ENCODE peak calls at places on chromosome 17, in five cellular contexts. One of them, this sample, is unnamed.

GRCh38 chr17:691423-691822 is 23.2 kb downstream of the VPS53 start:
- DNase-seq in spleen: no peak
- DNase-seq in heart left ventricle: no peak
- DNase-seq in esophagus muscularis mucosa: no peak
- DNase-seq in testis: no peak
- DNase-seq in this sample: no peak

GRCh38 chr17:721540-721937 is 6.9 kb upstream of the VPS53 start:
- DNase-seq in spleen: no peak
- DNase-seq in heart left ventricle: no peak
- DNase-seq in esophagus muscularis mucosa: no peak
- DNase-seq in testis: no peak
- DNase-seq in this sample: no peak

GRCh38 chr17:62321451-62321850 is 58.9 kb upstream of the EFCAB3 start:
- DNase-seq in spleen: no peak
- DNase-seq in heart left ventricle: no peak
- DNase-seq in esophagus muscularis mucosa: no peak
- DNase-seq in testis: no peak
- DNase-seq in this sample: no peak

GRCh38 chr17:65533855-65534457 is 27.5 kb downstream of the AXIN2 start:
- DNase-seq in spleen: peak
- DNase-seq in heart left ventricle: no peak
- DNase-seq in esophagus muscularis mucosa: no peak
- DNase-seq in testis: no peak
- DNase-seq in this sample: no peak

GRCh38 chr17:68290268-68290954 is 516 bp downstream of the SLC16A6 start:
- DNase-seq in spleen: peak
- DNase-seq in heart left ventricle: peak
- DNase-seq in esophagus muscularis mucosa: no peak
- DNase-seq in testis: peak
- DNase-seq in this sample: peak

GRCh38 chr17:61411114-61411943 is 11.7 kb downstream of the TBX2 start:
- DNase-seq in spleen: peak
- DNase-seq in heart left ventricle: peak
- DNase-seq in esophagus muscularis mucosa: no peak
- DNase-seq in testis: no peak
- DNase-seq in this sample: peak

GRCh38 chr17:74919440-74920305 is 3.4 kb downstream of the USH1G start:
- DNase-seq in spleen: no peak
- DNase-seq in heart left ventricle: peak
- DNase-seq in esophagus muscularis mucosa: no peak
- DNase-seq in testis: peak
- DNase-seq in this sample: peak

GRCh38 chr17:56870163-56870651 is 36.3 kb downstream of the DGKE start:
- DNase-seq in spleen: no peak
- DNase-seq in heart left ventricle: no peak
- DNase-seq in esophagus muscularis mucosa: no peak
- DNase-seq in testis: no peak
- DNase-seq in this sample: no peak

GRCh38 chr17:2068589-2069051 is 13.7 kb downstream of the HIC1 start:
- DNase-seq in spleen: peak
- DNase-seq in heart left ventricle: no peak
- DNase-seq in esophagus muscularis mucosa: no peak
- DNase-seq in testis: no peak
- DNase-seq in this sample: no peak

GRCh38 chr17:70563301-70563820 is 394.0 kb downstream of the KCNJ2 start:
- DNase-seq in spleen: no peak
- DNase-seq in heart left ventricle: no peak
- DNase-seq in esophagus muscularis mucosa: no peak
- DNase-seq in testis: no peak
- DNase-seq in this sample: no peak

GRCh38 chr17:40209404-40210093 is 9.6 kb upstream of the WIPF2 start:
- DNase-seq in spleen: no peak
- DNase-seq in heart left ventricle: no peak
- DNase-seq in esophagus muscularis mucosa: no peak
- DNase-seq in testis: no peak
- DNase-seq in this sample: no peak

GRCh38 chr17:55674107-55674506 is 48.6 kb downstream of the TMEM100 start:
- DNase-seq in spleen: no peak
- DNase-seq in heart left ventricle: no peak
- DNase-seq in esophagus muscularis mucosa: no peak
- DNase-seq in testis: no peak
- DNase-seq in this sample: no peak

GRCh38 chr17:34580685-34581445 is 1.5 kb downstream of the TMEM132E start:
- DNase-seq in spleen: no peak
- DNase-seq in heart left ventricle: no peak
- DNase-seq in esophagus muscularis mucosa: no peak
- DNase-seq in testis: peak
- DNase-seq in this sample: no peak

GRCh38 chr17:49914664-49915063 is 54.3 kb upstream of the DLX4 start:
- DNase-seq in spleen: no peak
- DNase-seq in heart left ventricle: no peak
- DNase-seq in esophagus muscularis mucosa: no peak
- DNase-seq in testis: no peak
- DNase-seq in this sample: no peak
- TF ChIP-seq POLR2A in spleen: no peak
- TF ChIP-seq POLR2A in heart left ventricle: no peak
- TF ChIP-seq POLR2A in esophagus muscularis mucosa: no peak
- TF ChIP-seq POLR2A in testis: no peak
- TF ChIP-seq POLR2A in this sample: no peak

GRCh38 chr17:18361837-18362380 is 1.4 kb downstream of the SHMT1 start:
- DNase-seq in spleen: no peak
- DNase-seq in heart left ventricle: no peak
- DNase-seq in esophagus muscularis mucosa: no peak
- DNase-seq in testis: no peak
- DNase-seq in this sample: no peak

GRCh38 chr17:18364166-18364565 is 816 bp upstream of the SHMT1 start:
- DNase-seq in spleen: no peak
- DNase-seq in heart left ventricle: no peak
- DNase-seq in esophagus muscularis mucosa: no peak
- DNase-seq in testis: no peak
- DNase-seq in this sample: no peak

GRCh38 chr17:18360518-18360917 is 2.8 kb downstream of the SHMT1 start:
- DNase-seq in spleen: no peak
- DNase-seq in heart left ventricle: no peak
- DNase-seq in esophagus muscularis mucosa: no peak
- DNase-seq in testis: no peak
- DNase-seq in this sample: no peak

GRCh38 chr17:18362509-18363020 is 785 bp downstream of the SHMT1 start:
- DNase-seq in spleen: no peak
- DNase-seq in heart left ventricle: peak
- DNase-seq in esophagus muscularis mucosa: peak
- DNase-seq in testis: peak
- DNase-seq in this sample: peak

DNA sequence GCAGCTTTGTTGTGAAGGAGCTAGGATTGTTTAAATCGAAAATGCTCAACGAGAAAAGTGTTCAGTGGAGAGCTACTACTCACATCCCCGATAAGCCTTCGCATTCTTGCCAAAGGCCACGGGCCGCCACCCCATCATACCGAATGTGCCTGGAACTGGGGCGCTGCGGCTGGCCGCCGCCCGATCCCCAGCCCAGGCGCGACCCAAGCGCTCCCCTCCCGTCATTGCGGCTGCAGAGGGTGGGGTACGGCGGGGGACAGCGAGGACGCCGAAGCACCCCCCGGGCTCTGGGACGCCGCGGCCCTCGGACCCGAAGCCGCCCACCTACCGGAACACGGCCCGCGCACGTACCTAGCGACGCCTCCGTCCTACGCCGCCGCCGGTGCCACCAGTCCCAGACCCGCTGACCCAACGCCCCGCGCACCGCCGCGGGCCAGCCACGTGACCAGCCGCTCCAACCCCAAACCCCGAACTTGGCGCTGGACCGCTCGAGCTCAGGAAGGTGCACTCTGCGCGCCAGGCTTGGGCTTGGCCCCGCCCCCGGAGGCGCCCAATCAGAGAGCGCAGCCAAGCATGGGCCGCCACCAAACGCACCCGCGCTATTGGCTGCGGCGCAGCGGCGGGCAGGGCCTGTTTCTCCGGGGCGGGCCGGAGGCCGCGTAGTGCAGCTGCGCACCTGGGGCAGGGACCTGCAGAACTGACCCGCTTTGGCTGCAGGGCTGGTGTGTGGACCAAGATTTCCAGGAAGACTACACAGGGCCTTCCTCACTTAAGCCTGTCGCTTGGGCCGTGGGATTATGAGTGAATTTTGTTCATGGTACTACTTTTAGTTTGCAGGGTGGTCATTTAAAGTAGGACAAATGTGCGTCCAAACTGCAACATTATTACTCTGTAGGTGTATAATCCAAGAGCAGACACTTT is at the start of gene SHMT1:
- DNase-seq in spleen: peak
- DNase-seq in heart left ventricle: peak
- DNase-seq in esophagus muscularis mucosa: peak
- DNase-seq in testis: peak
- DNase-seq in this sample: peak
- TF ChIP-seq POLR2A in spleen: no peak
- TF ChIP-seq POLR2A in heart left ventricle: no peak
- TF ChIP-seq POLR2A in esophagus muscularis mucosa: no peak
- TF ChIP-seq POLR2A in testis: no peak
- TF ChIP-seq POLR2A in this sample: peak

GRCh38 chr17:79133214-79133613 is 58.6 kb downstream of the ENGASE start:
- DNase-seq in spleen: no peak
- DNase-seq in heart left ventricle: no peak
- DNase-seq in esophagus muscularis mucosa: no peak
- DNase-seq in testis: no peak
- DNase-seq in this sample: no peak

GRCh38 chr17:79131274-79131635 is 56.6 kb downstream of the ENGASE start:
- DNase-seq in spleen: no peak
- DNase-seq in heart left ventricle: no peak
- DNase-seq in esophagus muscularis mucosa: no peak
- DNase-seq in testis: no peak
- DNase-seq in this sample: no peak

GRCh38 chr17:79131701-79132100 is 57.1 kb downstream of the ENGASE start:
- DNase-seq in spleen: no peak
- DNase-seq in heart left ventricle: no peak
- DNase-seq in esophagus muscularis mucosa: no peak
- DNase-seq in testis: no peak
- DNase-seq in this sample: no peak

GRCh38 chr17:79133986-79134385 is 59.4 kb downstream of the ENGASE start:
- DNase-seq in spleen: no peak
- DNase-seq in heart left ventricle: no peak
- DNase-seq in esophagus muscularis mucosa: no peak
- DNase-seq in testis: no peak
- DNase-seq in this sample: no peak

DNA sequence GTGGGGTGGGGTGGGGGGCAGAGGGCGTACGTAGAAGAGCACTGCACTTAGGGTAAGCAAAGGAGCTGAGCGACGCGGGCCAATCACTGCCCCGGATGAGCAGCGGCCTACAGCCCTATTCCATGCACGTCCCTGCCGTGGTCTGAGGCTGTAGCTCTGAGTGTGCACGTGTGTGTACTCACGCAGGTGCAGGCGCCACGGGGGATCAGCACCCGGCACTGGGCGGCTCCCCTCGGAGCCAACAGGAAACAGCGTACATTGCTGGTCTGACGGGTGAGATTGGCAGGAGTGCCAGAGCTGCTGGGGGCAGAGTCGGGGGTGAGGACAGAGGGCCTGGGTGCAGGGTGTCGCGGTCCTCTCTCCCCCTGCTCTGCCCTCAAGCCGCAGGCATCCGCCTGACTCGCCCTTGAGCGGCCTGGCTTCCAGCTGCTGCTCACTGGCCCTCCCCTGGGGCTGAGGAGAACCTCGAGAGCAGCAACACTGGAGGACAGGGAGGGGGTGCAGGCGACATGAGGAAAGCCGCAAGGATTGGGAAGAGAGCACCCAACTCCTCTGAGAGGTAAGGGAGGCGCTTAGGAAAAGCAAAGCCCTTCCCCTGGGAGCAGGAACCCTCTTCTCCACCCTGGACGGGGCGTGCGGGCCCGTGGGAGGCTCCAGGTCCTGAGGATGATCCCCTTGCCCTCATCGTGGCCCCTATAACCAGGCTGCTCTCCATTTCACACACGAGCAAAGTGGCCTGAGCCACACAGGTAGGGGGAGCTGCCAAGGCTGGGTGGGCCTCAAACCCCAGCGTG is 57.8 kb downstream of the ENGASE start:
- DNase-seq in spleen: no peak
- DNase-seq in heart left ventricle: no peak
- DNase-seq in esophagus muscularis mucosa: no peak
- DNase-seq in testis: no peak
- DNase-seq in this sample: no peak
- TF ChIP-seq POLR2A in spleen: no peak
- TF ChIP-seq POLR2A in heart left ventricle: no peak
- TF ChIP-seq POLR2A in esophagus muscularis mucosa: no peak
- TF ChIP-seq POLR2A in testis: no peak
- TF ChIP-seq POLR2A in this sample: no peak

GRCh38 chr17:48636177-48637018 is 10.2 kb upstream of the HOXB9 start:
- DNase-seq in spleen: peak
- DNase-seq in heart left ventricle: no peak
- DNase-seq in esophagus muscularis mucosa: no peak
- DNase-seq in testis: peak
- DNase-seq in this sample: peak

GRCh38 chr17:48631693-48632578 is 5.8 kb upstream of the HOXB9 start:
- DNase-seq in spleen: no peak
- DNase-seq in heart left ventricle: no peak
- DNase-seq in esophagus muscularis mucosa: no peak
- DNase-seq in testis: no peak
- DNase-seq in this sample: no peak

GRCh38 chr17:48633266-48633816 is 7.2 kb upstream of the HOXB9 start:
- DNase-seq in spleen: no peak
- DNase-seq in heart left ventricle: no peak
- DNase-seq in esophagus muscularis mucosa: no peak
- DNase-seq in testis: no peak
- DNase-seq in this sample: no peak

GRCh38 chr17:48632579-48633265 is 6.6 kb upstream of the HOXB9 start:
- DNase-seq in spleen: no peak
- DNase-seq in heart left ventricle: no peak
- DNase-seq in esophagus muscularis mucosa: no peak
- DNase-seq in testis: no peak
- DNase-seq in this sample: no peak

GRCh38 chr17:48634446-48635208 is 8.5 kb upstream of the HOXB9 start:
- DNase-seq in spleen: no peak
- DNase-seq in heart left ventricle: no peak
- DNase-seq in esophagus muscularis mucosa: no peak
- DNase-seq in testis: no peak
- DNase-seq in this sample: no peak
- TF ChIP-seq POLR2A in spleen: no peak
- TF ChIP-seq POLR2A in heart left ventricle: no peak
- TF ChIP-seq POLR2A in esophagus muscularis mucosa: no peak
- TF ChIP-seq POLR2A in testis: no peak
- TF ChIP-seq POLR2A in this sample: no peak

GRCh38 chr17:82536220-82537201 is 17.0 kb downstream of the FOXK2 start:
- DNase-seq in spleen: no peak
- DNase-seq in heart left ventricle: no peak
- DNase-seq in esophagus muscularis mucosa: no peak
- DNase-seq in testis: peak
- DNase-seq in this sample: no peak
- TF ChIP-seq POLR2A in spleen: no peak
- TF ChIP-seq POLR2A in heart left ventricle: no peak
- TF ChIP-seq POLR2A in esophagus muscularis mucosa: no peak
- TF ChIP-seq POLR2A in testis: no peak
- TF ChIP-seq POLR2A in this sample: no peak

This sample was measured in erythroblast.